ENCODE peak calls at places on chromosomes 16 and 17, in nine cellular contexts. One of them, this sample, is unnamed.

GRCh38 chr17:29659155-29659554 is 36.4 kb upstream of the CORO6 start:
- DNase-seq in psoas muscle: no peak
- DNase-seq in HCT116: no peak
- DNase-seq in prostate gland: no peak
- DNase-seq in AG04449: no peak
- DNase-seq in dorsolateral prefrontal cortex: no peak
- DNase-seq in upper lobe of left lung: no peak
- DNase-seq in epithelial cell of proximal tubule: no peak
- DNase-seq in sigmoid colon: no peak
- DNase-seq in this sample: no peak

GRCh38 chr16:588889-589657 is 793 bp upstream of the RAB40C start:
- DNase-seq in psoas muscle: peak
- DNase-seq in HCT116: peak
- DNase-seq in prostate gland: peak
- DNase-seq in AG04449: peak
- DNase-seq in dorsolateral prefrontal cortex: peak
- DNase-seq in upper lobe of left lung: peak
- DNase-seq in epithelial cell of proximal tubule: peak
- DNase-seq in sigmoid colon: peak
- DNase-seq in this sample: peak

GRCh38 chr16:73054732-73055481 is 7.0 kb upstream of the ZFHX3 start:
- DNase-seq in psoas muscle: no peak
- DNase-seq in HCT116: no peak
- DNase-seq in prostate gland: no peak
- DNase-seq in AG04449: no peak
- DNase-seq in dorsolateral prefrontal cortex: no peak
- DNase-seq in upper lobe of left lung: no peak
- DNase-seq in epithelial cell of proximal tubule: no peak
- DNase-seq in sigmoid colon: peak
- DNase-seq in this sample: peak

GRCh38 chr17:60371818-60372510 is 20.0 kb downstream of the USP32 start:
- DNase-seq in psoas muscle: no peak
- DNase-seq in HCT116: no peak
- DNase-seq in prostate gland: no peak
- DNase-seq in AG04449: no peak
- DNase-seq in dorsolateral prefrontal cortex: no peak
- DNase-seq in upper lobe of left lung: no peak
- DNase-seq in epithelial cell of proximal tubule: no peak
- DNase-seq in sigmoid colon: no peak
- DNase-seq in this sample: no peak

GRCh38 chr16:53905028-53905427 is 201.1 kb downstream of the FTO start:
- DNase-seq in psoas muscle: no peak
- DNase-seq in HCT116: no peak
- DNase-seq in prostate gland: no peak
- DNase-seq in AG04449: no peak
- DNase-seq in dorsolateral prefrontal cortex: no peak
- DNase-seq in upper lobe of left lung: no peak
- DNase-seq in epithelial cell of proximal tubule: no peak
- DNase-seq in sigmoid colon: no peak
- DNase-seq in this sample: no peak

GRCh38 chr17:74772071-74772470 is 4.1 kb downstream of the NAT9 start:
- DNase-seq in psoas muscle: no peak
- DNase-seq in HCT116: no peak
- DNase-seq in prostate gland: no peak
- DNase-seq in AG04449: no peak
- DNase-seq in dorsolateral prefrontal cortex: no peak
- DNase-seq in upper lobe of left lung: peak
- DNase-seq in epithelial cell of proximal tubule: no peak
- DNase-seq in sigmoid colon: no peak
- DNase-seq in this sample: no peak

GRCh38 chr17:63181856-63182255 is 215.8 kb downstream of the TANC2 start:
- DNase-seq in psoas muscle: no peak
- DNase-seq in HCT116: no peak
- DNase-seq in prostate gland: no peak
- DNase-seq in AG04449: no peak
- DNase-seq in dorsolateral prefrontal cortex: peak
- DNase-seq in upper lobe of left lung: no peak
- DNase-seq in epithelial cell of proximal tubule: no peak
- DNase-seq in sigmoid colon: no peak
- DNase-seq in this sample: no peak

GRCh38 chr17:1298616-1299015 is 19.2 kb downstream of the TRARG1 start:
- DNase-seq in psoas muscle: no peak
- DNase-seq in HCT116: no peak
- DNase-seq in prostate gland: no peak
- DNase-seq in AG04449: no peak
- DNase-seq in dorsolateral prefrontal cortex: no peak
- DNase-seq in upper lobe of left lung: peak
- DNase-seq in epithelial cell of proximal tubule: no peak
- DNase-seq in sigmoid colon: no peak
- DNase-seq in this sample: no peak

GRCh38 chr17:73228748-73229236 is 32.9 kb downstream of the CPSF4L start:
- DNase-seq in psoas muscle: peak
- DNase-seq in HCT116: peak
- DNase-seq in prostate gland: peak
- DNase-seq in AG04449: peak
- DNase-seq in dorsolateral prefrontal cortex: no peak
- DNase-seq in upper lobe of left lung: no peak
- DNase-seq in epithelial cell of proximal tubule: no peak
- DNase-seq in sigmoid colon: peak
- DNase-seq in this sample: peak

GRCh38 chr16:12203780-12204351 is 227.3 kb downstream of the SNX29 start:
- DNase-seq in psoas muscle: no peak
- DNase-seq in HCT116: no peak
- DNase-seq in prostate gland: no peak
- DNase-seq in AG04449: no peak
- DNase-seq in dorsolateral prefrontal cortex: no peak
- DNase-seq in upper lobe of left lung: no peak
- DNase-seq in epithelial cell of proximal tubule: no peak
- DNase-seq in sigmoid colon: no peak
- DNase-seq in this sample: no peak

GRCh38 chr17:67107811-67108210 is 63.5 kb downstream of the CACNG1 start:
- DNase-seq in psoas muscle: no peak
- DNase-seq in HCT116: no peak
- DNase-seq in prostate gland: no peak
- DNase-seq in AG04449: no peak
- DNase-seq in dorsolateral prefrontal cortex: no peak
- DNase-seq in upper lobe of left lung: no peak
- DNase-seq in epithelial cell of proximal tubule: no peak
- DNase-seq in sigmoid colon: no peak
- DNase-seq in this sample: no peak

GRCh38 chr17:58375811-58376210 is 23.8 kb upstream of the SUPT4H1 start:
- DNase-seq in psoas muscle: no peak
- DNase-seq in HCT116: no peak
- DNase-seq in prostate gland: no peak
- DNase-seq in AG04449: no peak
- DNase-seq in dorsolateral prefrontal cortex: no peak
- DNase-seq in upper lobe of left lung: no peak
- DNase-seq in epithelial cell of proximal tubule: no peak
- DNase-seq in sigmoid colon: no peak
- DNase-seq in this sample: no peak

GRCh38 chr16:19859603-19860002 is 25.0 kb downstream of the GPRC5B start:
- DNase-seq in psoas muscle: no peak
- DNase-seq in HCT116: no peak
- DNase-seq in prostate gland: no peak
- DNase-seq in AG04449: no peak
- DNase-seq in dorsolateral prefrontal cortex: no peak
- DNase-seq in upper lobe of left lung: no peak
- DNase-seq in epithelial cell of proximal tubule: no peak
- DNase-seq in sigmoid colon: peak
- DNase-seq in this sample: no peak

GRCh38 chr16:87506423-87507350 is 13.9 kb upstream of the ZCCHC14 start:
- DNase-seq in psoas muscle: no peak
- DNase-seq in HCT116: no peak
- DNase-seq in prostate gland: no peak
- DNase-seq in AG04449: no peak
- DNase-seq in dorsolateral prefrontal cortex: no peak
- DNase-seq in upper lobe of left lung: no peak
- DNase-seq in epithelial cell of proximal tubule: no peak
- DNase-seq in sigmoid colon: no peak
- DNase-seq in this sample: no peak

GRCh38 chr16:87505834-87506233 is 13.0 kb upstream of the ZCCHC14 start:
- DNase-seq in psoas muscle: no peak
- DNase-seq in HCT116: no peak
- DNase-seq in prostate gland: no peak
- DNase-seq in AG04449: no peak
- DNase-seq in dorsolateral prefrontal cortex: no peak
- DNase-seq in upper lobe of left lung: no peak
- DNase-seq in epithelial cell of proximal tubule: no peak
- DNase-seq in sigmoid colon: no peak
- DNase-seq in this sample: no peak

GRCh38 chr16:87502308-87502969 is 9.6 kb upstream of the ZCCHC14 start:
- DNase-seq in psoas muscle: no peak
- DNase-seq in HCT116: no peak
- DNase-seq in prostate gland: no peak
- DNase-seq in AG04449: no peak
- DNase-seq in dorsolateral prefrontal cortex: no peak
- DNase-seq in upper lobe of left lung: no peak
- DNase-seq in epithelial cell of proximal tubule: no peak
- DNase-seq in sigmoid colon: no peak
- DNase-seq in this sample: no peak

GRCh38 chr16:87507351-87508069 is 14.7 kb upstream of the ZCCHC14 start:
- DNase-seq in psoas muscle: no peak
- DNase-seq in HCT116: no peak
- DNase-seq in prostate gland: no peak
- DNase-seq in AG04449: no peak
- DNase-seq in dorsolateral prefrontal cortex: no peak
- DNase-seq in upper lobe of left lung: no peak
- DNase-seq in epithelial cell of proximal tubule: peak
- DNase-seq in sigmoid colon: no peak
- DNase-seq in this sample: no peak
- TF ChIP-seq CTCF in psoas muscle: no peak
- TF ChIP-seq CTCF in HCT116: no peak
- TF ChIP-seq CTCF in prostate gland: no peak
- TF ChIP-seq CTCF in AG04449: no peak
- TF ChIP-seq CTCF in dorsolateral prefrontal cortex: no peak
- TF ChIP-seq CTCF in upper lobe of left lung: no peak
- TF ChIP-seq CTCF in epithelial cell of proximal tubule: no peak
- TF ChIP-seq CTCF in sigmoid colon: no peak
- TF ChIP-seq CTCF in this sample: no peak

GRCh38 chr16:78478267-78478821 is 378.9 kb downstream of the WWOX start:
- DNase-seq in psoas muscle: no peak
- DNase-seq in HCT116: no peak
- DNase-seq in prostate gland: no peak
- DNase-seq in AG04449: no peak
- DNase-seq in dorsolateral prefrontal cortex: no peak
- DNase-seq in upper lobe of left lung: no peak
- DNase-seq in epithelial cell of proximal tubule: no peak
- DNase-seq in sigmoid colon: no peak
- DNase-seq in this sample: no peak
- TF ChIP-seq CTCF in psoas muscle: peak
- TF ChIP-seq CTCF in HCT116: peak
- TF ChIP-seq CTCF in prostate gland: no peak
- TF ChIP-seq CTCF in AG04449: no peak
- TF ChIP-seq CTCF in dorsolateral prefrontal cortex: peak
- TF ChIP-seq CTCF in upper lobe of left lung: peak
- TF ChIP-seq CTCF in epithelial cell of proximal tubule: peak
- TF ChIP-seq CTCF in sigmoid colon: peak
- TF ChIP-seq CTCF in this sample: no peak

GRCh38 chr17:37479025-37479424 is 10.7 kb upstream of the DUSP14 start:
- DNase-seq in psoas muscle: no peak
- DNase-seq in HCT116: no peak
- DNase-seq in prostate gland: no peak
- DNase-seq in AG04449: no peak
- DNase-seq in dorsolateral prefrontal cortex: no peak
- DNase-seq in upper lobe of left lung: no peak
- DNase-seq in epithelial cell of proximal tubule: no peak
- DNase-seq in sigmoid colon: no peak
- DNase-seq in this sample: no peak

GRCh38 chr17:37476431-37477130 is 13.1 kb upstream of the DUSP14 start:
- DNase-seq in psoas muscle: no peak
- DNase-seq in HCT116: no peak
- DNase-seq in prostate gland: peak
- DNase-seq in AG04449: no peak
- DNase-seq in dorsolateral prefrontal cortex: no peak
- DNase-seq in upper lobe of left lung: no peak
- DNase-seq in epithelial cell of proximal tubule: no peak
- DNase-seq in sigmoid colon: no peak
- DNase-seq in this sample: no peak

GRCh38 chr17:37480427-37480826 is 9.3 kb upstream of the DUSP14 start:
- DNase-seq in psoas muscle: no peak
- DNase-seq in HCT116: no peak
- DNase-seq in prostate gland: no peak
- DNase-seq in AG04449: no peak
- DNase-seq in dorsolateral prefrontal cortex: no peak
- DNase-seq in upper lobe of left lung: no peak
- DNase-seq in epithelial cell of proximal tubule: no peak
- DNase-seq in sigmoid colon: no peak
- DNase-seq in this sample: no peak

GRCh38 chr17:37478187-37478586 is 11.5 kb upstream of the DUSP14 start:
- DNase-seq in psoas muscle: peak
- DNase-seq in HCT116: no peak
- DNase-seq in prostate gland: no peak
- DNase-seq in AG04449: no peak
- DNase-seq in dorsolateral prefrontal cortex: no peak
- DNase-seq in upper lobe of left lung: no peak
- DNase-seq in epithelial cell of proximal tubule: no peak
- DNase-seq in sigmoid colon: no peak
- DNase-seq in this sample: no peak

DNA sequence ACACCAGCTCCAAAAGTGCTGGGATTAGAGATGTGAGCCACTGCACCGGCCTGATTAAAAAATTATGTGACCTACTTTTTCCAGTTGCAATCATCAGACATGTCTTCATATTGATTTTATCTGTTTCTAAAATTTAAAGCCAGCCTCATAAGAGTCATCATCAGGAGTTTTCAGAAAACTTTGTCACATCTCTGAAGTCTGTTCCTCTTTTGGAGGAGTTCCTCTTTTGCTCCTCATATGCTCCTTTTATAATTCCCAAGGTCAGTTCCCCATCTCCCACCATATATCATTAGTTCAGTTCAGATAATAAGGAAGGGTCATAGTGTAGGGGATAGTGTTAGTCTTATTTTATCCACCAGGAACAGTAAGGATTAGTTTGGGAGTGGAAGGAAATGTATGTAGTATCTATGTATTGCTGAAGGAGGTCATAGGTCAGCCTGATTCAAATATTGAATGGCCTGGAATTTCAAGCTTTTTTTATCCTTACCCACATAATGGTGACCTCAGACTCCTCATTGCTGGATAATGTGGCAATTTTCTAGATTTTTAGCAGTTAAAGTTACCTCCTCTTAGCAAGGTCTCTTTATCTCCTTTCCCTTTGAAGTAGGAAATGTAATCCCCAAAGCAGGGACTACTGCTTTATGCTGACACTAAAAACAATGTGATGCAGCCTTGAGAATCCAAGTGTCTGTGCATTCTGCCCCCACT is 13.8 kb upstream of the DUSP14 start:
- DNase-seq in psoas muscle: no peak
- DNase-seq in HCT116: no peak
- DNase-seq in prostate gland: no peak
- DNase-seq in AG04449: no peak
- DNase-seq in dorsolateral prefrontal cortex: no peak
- DNase-seq in upper lobe of left lung: no peak
- DNase-seq in epithelial cell of proximal tubule: no peak
- DNase-seq in sigmoid colon: no peak
- DNase-seq in this sample: no peak
- TF ChIP-seq CTCF in psoas muscle: no peak
- TF ChIP-seq CTCF in HCT116: no peak
- TF ChIP-seq CTCF in prostate gland: no peak
- TF ChIP-seq CTCF in AG04449: no peak
- TF ChIP-seq CTCF in dorsolateral prefrontal cortex: no peak
- TF ChIP-seq CTCF in upper lobe of left lung: no peak
- TF ChIP-seq CTCF in epithelial cell of proximal tubule: no peak
- TF ChIP-seq CTCF in sigmoid colon: no peak
- TF ChIP-seq CTCF in this sample: no peak

GRCh38 chr17:11980813-11981212 is 16.5 kb downstream of the ZNF18 start:
- DNase-seq in psoas muscle: no peak
- DNase-seq in HCT116: no peak
- DNase-seq in prostate gland: no peak
- DNase-seq in AG04449: no peak
- DNase-seq in dorsolateral prefrontal cortex: no peak
- DNase-seq in upper lobe of left lung: no peak
- DNase-seq in epithelial cell of proximal tubule: no peak
- DNase-seq in sigmoid colon: no peak
- DNase-seq in this sample: no peak
- TF ChIP-seq CTCF in psoas muscle: no peak
- TF ChIP-seq CTCF in HCT116: peak
- TF ChIP-seq CTCF in prostate gland: no peak
- TF ChIP-seq CTCF in AG04449: peak
- TF ChIP-seq CTCF in dorsolateral prefrontal cortex: peak
- TF ChIP-seq CTCF in upper lobe of left lung: no peak
- TF ChIP-seq CTCF in epithelial cell of proximal tubule: peak
- TF ChIP-seq CTCF in sigmoid colon: no peak
- TF ChIP-seq CTCF in this sample: no peak

This sample was measured in GM12865.